ENCODE peak calls at places on chromosomes 13 and 19, in seven cellular contexts. Q is H9, G is neuronal stem cell, D is mesendoderm, X is IMR-90, L is H1, E is trophoblast cell. C is an unnamed sample. For H3K4me1, the result is how much of the 10 kb centered on the place peaks cover.

GRCh38 chr13:33172400-33172799 is 113.2 kb downstream of the STARD13 start:
- DNase-seq in Q (no peak), L (no peak), D (no peak), E (peak), G (no peak), X (no peak), C (no peak)

GRCh38 chr13:20441879-20442278 is 83.8 kb downstream of the CRYL1 start:
- DNase-seq in L (no peak), E (no peak), G (peak), Q (no peak), X (peak), D (peak), C (no peak)

GRCh38 chr13:20193924-20194631 is 1.3 kb upstream of the GJB2 start:
- DNase-seq in D (no peak), X (no peak), Q (no peak), G (no peak), E (peak), L (no peak), C (no peak)

GRCh38 chr13:111325146-111325890 is 4.9 kb downstream of the TEX29 start:
- DNase-seq in D (no peak), E (no peak), L (no peak), G (no peak), X (no peak), Q (peak), C (no peak)

GRCh38 chr19:8449830-8450229 is 5.1 kb downstream of the HNRNPM start:
- DNase-seq in L (no peak), E (peak), Q (peak), G (no peak), X (no peak), D (peak), C (no peak)

GRCh38 chr13:99103536-99103935 is 97.1 kb upstream of the UBAC2 start:
- DNase-seq in Q (peak), L (no peak), E (no peak), G (no peak), X (no peak), D (peak), C (no peak)

GRCh38 chr13:112926003-112926402 is 43.0 kb upstream of the MCF2L start:
- DNase-seq in G (no peak), D (no peak), L (no peak), X (no peak), Q (no peak), E (no peak), C (no peak)

GRCh38 chr13:41742917-41743552 is 217.9 kb downstream of the VWA8 start:
- DNase-seq in E (peak), L (no peak), Q (no peak), D (no peak), G (no peak), X (no peak), C (no peak)

GRCh38 chr19:44585371-44586141 is 27.8 kb upstream of the IGSF23 start:
- DNase-seq in G (no peak), D (no peak), E (no peak), Q (no peak), X (peak), L (no peak), C (no peak)

GRCh38 chr19:48926909-48927308 is 6.6 kb upstream of the DHDH start:
- DNase-seq in E (peak), Q (no peak), G (no peak), X (peak), L (no peak), D (no peak), C (peak)

GRCh38 chr13:95604534-95604915 is 40.0 kb downstream of the DZIP1 start:
- DNase-seq in D (no peak), Q (no peak), X (peak), E (no peak), L (no peak), G (no peak), C (no peak)

GRCh38 chr19:19460258-19460731 is 54.8 kb downstream of the GATAD2A start:
- DNase-seq in L (no peak), X (peak), Q (no peak), D (no peak), G (no peak), E (peak), C (peak)

GRCh38 chr13:59269476-59269875 is 894.3 kb downstream of the DIAPH3 start:
- DNase-seq in E (peak), X (peak), D (peak), L (no peak), G (no peak), Q (no peak), C (peak)

GRCh38 chr19:1854542-1855039 is 6.3 kb upstream of the REXO1 start:
- DNase-seq in Q (peak), D (peak), X (no peak), E (no peak), L (no peak), G (no peak), C (no peak)

GRCh38 chr13:112575295-112575622 is 12.7 kb downstream of the TUBGCP3 start:
- DNase-seq in X (no peak), L (no peak), E (no peak), Q (no peak), G (no peak), D (no peak), C (no peak)

GRCh38 chr13:113785051-113786010 is 26.3 kb downstream of the TMEM255B start:
- DNase-seq in L (no peak), Q (no peak), G (no peak), D (no peak), E (no peak), X (peak), C (peak)

GRCh38 chr13:74573654-74574053 is 439.4 kb upstream of the KLF12 start:
- DNase-seq in Q (peak), X (no peak), D (peak), E (no peak), G (no peak), L (peak), C (no peak)

GRCh38 chr13:74206855-74207254 is 72.7 kb upstream of the KLF12 start:
- DNase-seq in D (no peak), L (no peak), E (no peak), Q (no peak), X (no peak), G (no peak), C (no peak)

GRCh38 chr19:29587059-29587458 is 19.0 kb upstream of the POP4 start:
- DNase-seq in X (no peak), E (no peak), G (no peak), D (no peak), L (no peak), Q (no peak), C (no peak)

GRCh38 chr19:37007587-37008220 is 70.5 kb upstream of the ZNF420 start:
- DNase-seq in X (no peak), Q (no peak), L (no peak), E (peak), D (no peak), G (no peak), C (no peak)

GRCh38 chr13:39455534-39456175 is 147.3 kb downstream of the LHFPL6 start:
- DNase-seq in L (no peak), X (peak), Q (no peak), G (no peak), E (peak), D (peak), C (peak)

GRCh38 chr19:2171349-2172145 is 7.8 kb downstream of the DOT1L start:
- DNase-seq in Q (peak), G (no peak), D (peak), E (peak), L (peak), X (peak), C (peak)

GRCh38 chr19:1223018-1223855 is 14.6 kb downstream of the CBARP start:
- DNase-seq in E (peak), X (peak), Q (peak), L (peak), D (peak), G (no peak), C (no peak)

GRCh38 chr19:44856438-44857083 is 10.5 kb downstream of the NECTIN2 start:
- DNase-seq in L (no peak), G (no peak), X (no peak), Q (no peak), E (no peak), D (no peak), C (no peak)

GRCh38 chr13:25874907-25875306 is 176.9 kb downstream of the SHISA2 start:
- DNase-seq in X (no peak), E (peak), G (no peak), L (no peak), Q (no peak), D (peak), C (peak)

GRCh38 chr19:30675086-30675485 is 302.9 kb downstream of the ZNF536 start:
- DNase-seq in D (no peak), L (no peak), G (no peak), Q (no peak), X (no peak), E (no peak), C (no peak)

GRCh38 chr13:44974056-44974798 is 15.0 kb downstream of the NUFIP1 start:
- DNase-seq in L (no peak), D (no peak), E (no peak), Q (no peak), G (no peak), X (peak), C (peak)

GRCh38 chr13:28492527-28493367 is 2.2 kb downstream of the FLT1 start:
- DNase-seq in D (peak), G (peak), E (peak), Q (no peak), L (no peak), X (no peak), C (peak)

GRCh38 chr13:28100149-28101121 is at the start of gene FLT3:
- DNase-seq in L (peak), Q (peak), D (peak), G (peak), X (peak), E (peak), C (peak)

GRCh38 chr13:20711301-20712044 is 8.0 kb downstream of the IL17D start:
- DNase-seq in X (no peak), Q (peak), G (no peak), L (peak), E (peak), D (peak), C (peak)

GRCh38 chr19:30227071-30227621 is 145.0 kb upstream of the ZNF536 start:
- DNase-seq in G (no peak), L (peak), X (no peak), D (peak), E (peak), Q (no peak), C (no peak)

GRCh38 chr13:42561752-42562467 is 12.0 kb upstream of the TNFSF11 start:
- DNase-seq in L (no peak), E (no peak), D (no peak), G (no peak), X (no peak), Q (no peak), C (peak)

GRCh38 chr13:106143392-106143791 is 392.1 kb downstream of the EFNB2 start:
- DNase-seq in D (no peak), X (peak), G (no peak), Q (no peak), L (no peak), E (no peak), C (no peak)

GRCh38 chr13:111652676-111653075 is 332.2 kb downstream of the TEX29 start:
- DNase-seq in L (no peak), D (no peak), G (no peak), E (no peak), X (no peak), Q (peak), C (no peak)

GRCh38 chr19:480016-480855 is 16.1 kb upstream of the MADCAM1 start:
- DNase-seq in X (no peak), D (peak), G (peak), E (peak), Q (peak), L (peak), C (peak)

GRCh38 chr19:29497686-29498436 is 27.9 kb upstream of the VSTM2B start:
- DNase-seq in E (no peak), G (no peak), L (no peak), Q (no peak), D (no peak), X (no peak), C (no peak)

GRCh38 chr13:51148952-51149573 is 38.0 kb upstream of the C13orf42 start:
- DNase-seq in G (peak), Q (peak), D (peak), L (no peak), X (peak), E (peak), C (peak)

DNA sequence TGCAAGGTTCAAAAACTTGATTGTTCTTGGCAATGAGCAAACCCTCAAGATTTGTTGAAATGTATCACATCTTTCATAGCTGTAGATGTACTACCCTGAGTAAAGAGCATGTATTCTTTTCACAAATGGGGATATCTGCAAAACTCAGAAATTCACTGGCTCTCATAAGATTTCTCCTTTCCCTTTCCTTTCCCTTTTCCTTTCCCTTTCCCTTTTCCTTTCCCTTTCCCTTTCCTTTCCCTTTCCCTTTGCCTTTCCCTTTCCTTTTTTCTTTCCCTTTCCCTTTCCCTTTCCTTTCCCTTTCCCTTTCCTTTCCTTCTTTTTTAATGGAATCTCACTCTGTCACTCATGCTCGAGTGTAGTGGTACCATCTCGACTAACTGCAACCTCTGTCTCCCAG is 69.1 kb downstream of the FNDC3A start:
- DNase-seq in L (no peak), G (no peak), Q (no peak), D (no peak), X (no peak), E (no peak), C (no peak)
- H3K4me1 ChIP-seq in L (under half), G (under half), Q (under half), D (under half), X (under half), E (under half), C (under half)

GRCh38 chr13:108269601-108270328 is at the start of gene TNFSF13B:
- DNase-seq in L (peak), Q (peak), G (no peak), D (peak), E (peak), X (peak), C (peak)
- H3K4me2 ChIP-seq in L (no peak), Q (no peak), G (no peak), D (no peak), E (no peak), X (peak), C (peak)

GRCh38 chr13:65660696-65661095 is 1569.4 kb downstream of the PCDH9 start:
- DNase-seq in D (no peak), G (no peak), X (peak), Q (no peak), L (no peak), E (no peak), C (no peak)

GRCh38 chr13:65653548-65654078 is 1576.5 kb downstream of the PCDH9 start:
- DNase-seq in E (no peak), L (no peak), G (no peak), D (peak), X (no peak), Q (no peak), C (no peak)

DNA sequence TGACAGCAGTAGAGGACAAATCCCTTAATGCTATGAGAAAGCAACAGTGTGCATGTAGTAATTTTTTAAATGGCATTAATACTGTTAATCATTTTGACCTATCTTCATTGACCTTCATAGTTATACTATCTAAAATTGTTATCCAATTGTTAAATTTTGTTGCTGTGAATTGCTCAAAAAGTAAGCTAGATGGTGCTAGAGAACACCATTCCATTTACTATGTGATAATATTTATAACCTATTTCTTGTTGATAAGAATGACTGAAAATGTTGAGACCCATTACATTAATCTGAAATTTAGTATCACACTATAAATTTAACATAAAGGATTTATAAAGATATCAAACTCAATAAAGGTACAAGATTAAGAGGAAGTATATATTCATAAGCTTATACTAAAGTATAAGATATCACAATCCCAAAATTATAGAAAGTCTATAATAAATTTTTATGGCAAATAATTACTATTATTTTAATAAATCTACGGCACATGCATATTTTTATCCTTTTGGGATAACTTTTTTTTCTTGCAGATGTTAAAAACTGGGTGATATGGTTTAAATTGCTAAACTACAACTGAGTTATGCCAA is 1573.3 kb downstream of the PCDH9 start:
- DNase-seq in Q (no peak), L (no peak), E (peak), D (no peak), X (peak), G (no peak), C (peak)
- H2BK120ac ChIP-seq in Q (no peak), L (no peak), E (no peak), D (no peak), X (no peak), G (no peak), C (no peak)

GRCh38 chr13:90565985-90566713 is 781.3 kb upstream of the MIR17HG start:
- DNase-seq in Q (no peak), L (no peak), X (no peak), G (no peak), E (no peak), D (no peak), C (no peak)

GRCh38 chr13:90564566-90564965 is 782.9 kb upstream of the MIR17HG start:
- DNase-seq in X (no peak), Q (no peak), D (no peak), E (no peak), L (no peak), G (no peak), C (no peak)

GRCh38 chr13:90568165-90568564 is 779.3 kb upstream of the MIR17HG start:
- DNase-seq in X (no peak), Q (no peak), G (no peak), E (no peak), L (no peak), D (no peak), C (no peak)

GRCh38 chr13:90562388-90562787 is 785.1 kb upstream of the MIR17HG start:
- DNase-seq in G (no peak), E (no peak), L (no peak), Q (no peak), D (no peak), X (no peak), C (no peak)

DNA sequence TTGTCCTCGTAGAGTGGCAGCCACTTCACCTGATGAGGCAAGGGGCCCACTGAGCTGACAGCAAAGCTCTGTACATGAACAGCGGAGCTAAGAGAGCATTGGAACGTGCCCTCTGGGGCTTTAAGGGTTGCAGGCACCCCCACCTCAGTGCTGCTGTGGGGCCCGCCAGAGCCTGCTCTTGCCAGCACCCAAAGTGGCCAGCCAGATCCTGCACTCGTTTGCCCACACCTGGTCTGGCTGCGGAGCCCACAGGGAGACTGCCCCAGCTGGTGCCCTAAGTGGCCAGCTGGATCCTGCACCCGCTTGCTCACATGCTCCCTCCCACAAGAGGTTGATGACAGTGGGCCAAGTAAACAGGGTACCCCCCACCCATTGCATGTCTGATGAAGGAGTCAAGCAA is 783.4 kb upstream of the MIR17HG start:
- DNase-seq in L (no peak), G (no peak), D (no peak), X (no peak), E (no peak), Q (no peak), C (no peak)
- H3K4me1 ChIP-seq in L (under half), G (under half), D (under half), X (under half), E (under half), Q (under half), C (under half)

GRCh38 chr19:11763611-11764010 is 3.2 kb upstream of the ZNF441 start:
- DNase-seq in L (no peak), X (no peak), Q (no peak), G (no peak), D (no peak), E (no peak), C (no peak)
- H3K4me2 ChIP-seq in L (no peak), X (no peak), Q (no peak), G (no peak), D (no peak), E (no peak), C (no peak)

GRCh38 chr19:11236324-11237301 is 2.8 kb upstream of the ANGPTL8 start:
- DNase-seq in L (no peak), D (peak), G (no peak), X (no peak), E (no peak), Q (no peak), C (no peak)
- H2BK120ac ChIP-seq in L (no peak), D (no peak), G (no peak), X (no peak), E (no peak), Q (no peak), C (no peak)

GRCh38 chr19:5805465-5806132 is 732 bp downstream of the NRTN start:
- DNase-seq in L (peak), D (peak), Q (peak), G (peak), X (peak), E (peak), C (peak)

GRCh38 chr19:5804516-5805464 is at the start of gene NRTN:
- DNase-seq in D (peak), Q (peak), X (no peak), E (peak), L (peak), G (peak), C (no peak)

GRCh38 chr19:5801796-5802616 is 2.9 kb upstream of the NRTN start:
- DNase-seq in D (peak), Q (peak), L (peak), G (peak), X (peak), E (no peak), C (peak)

GRCh38 chr19:5803752-5804515 is 933 bp upstream of the NRTN start:
- DNase-seq in L (peak), Q (peak), G (peak), X (peak), E (peak), D (peak), C (peak)

GRCh38 chr19:5803441-5803751 is 1.5 kb upstream of the NRTN start:
- DNase-seq in D (no peak), X (no peak), G (no peak), Q (no peak), L (no peak), E (no peak), C (no peak)
- H3K4me1 ChIP-seq in D (under half), X (under half), G (under half), Q (under half), L (under half), E (under half), C (under half)

GRCh38 chr19:3360494-3361383 is 5.6 kb upstream of the NFIC start:
- DNase-seq in E (peak), Q (no peak), L (peak), D (no peak), X (no peak), G (no peak), C (peak)
- H3K4me2 ChIP-seq in E (peak), Q (peak), L (peak), D (no peak), X (peak), G (peak), C (peak)

GRCh38 chr19:32202244-32202643 is 143.2 kb upstream of the ZNF507 start:
- DNase-seq in D (no peak), Q (no peak), G (no peak), X (no peak), L (peak), E (no peak), C (no peak)

GRCh38 chr19:32201211-32201610 is 144.2 kb upstream of the ZNF507 start:
- DNase-seq in Q (no peak), L (peak), G (no peak), X (no peak), D (no peak), E (no peak), C (no peak)

GRCh38 chr19:32199501-32200040 is 145.8 kb upstream of the ZNF507 start:
- DNase-seq in D (no peak), G (no peak), X (no peak), E (no peak), L (peak), Q (no peak), C (no peak)

GRCh38 chr19:32201661-32202060 is 143.7 kb upstream of the ZNF507 start:
- DNase-seq in L (peak), D (no peak), E (no peak), X (no peak), G (no peak), Q (no peak), C (no peak)

GRCh38 chr19:32200312-32201038 is 144.9 kb upstream of the ZNF507 start:
- DNase-seq in Q (no peak), D (no peak), G (no peak), E (no peak), L (peak), X (no peak), C (no peak)
- H2BK120ac ChIP-seq in Q (no peak), D (no peak), G (no peak), E (no peak), L (no peak), X (no peak), C (no peak)

GRCh38 chr13:97239943-97240788 is 18.0 kb downstream of the MBNL2 start:
- DNase-seq in G (no peak), D (no peak), Q (no peak), L (no peak), E (no peak), X (no peak), C (no peak)
- H3K4me1 ChIP-seq in G (under half), D (under half), Q (under half), L (under half), E (under half), X (under half), C (under half)

C was measured in mesenchymal stem cell.